ENCODE peak calls at places on chromosome 9, in nine cellular contexts. I, U, Z, L, X, V, Q, M and C are unnamed samples.

GRCh38 chr9:95189230-95190098 is 128.0 kb downstream of the FANCC start:
- DNase-seq in M (no peak), V (no peak), L (peak; percentile 70), Z (peak; percentile 91), I (peak; percentile 44), U (no peak), X (peak; percentile 57), Q (no peak), C (no peak)

GRCh38 chr9:136856078-136856474 is 3.9 kb downstream of the MAMDC4 start:
- DNase-seq in V (no peak), U (no peak), Q (no peak), X (no peak), M (no peak), I (no peak), L (no peak), Z (no peak), C (no peak)

GRCh38 chr9:75101004-75101601 is 12.8 kb downstream of the OSTF1 start:
- DNase-seq in M (no peak), V (no peak), I (no peak), L (no peak), Q (no peak), X (no peak), U (no peak), Z (no peak), C (no peak)

GRCh38 chr9:14731294-14731981 is 8.9 kb upstream of the CER1 start:
- DNase-seq in M (no peak), X (no peak), Q (no peak), I (no peak), U (no peak), Z (no peak), L (no peak), V (no peak), C (no peak)

GRCh38 chr9:69745716-69746538 is 13.9 kb downstream of the PTAR1 start:
- DNase-seq in L (no peak), M (no peak), Z (peak; percentile 47), I (peak; percentile 30), V (no peak), U (peak; percentile 53), Q (no peak), X (no peak), C (no peak)

GRCh38 chr9:6479959-6480358 is 67.0 kb downstream of the UHRF2 start:
- DNase-seq in X (no peak), M (no peak), Z (no peak), V (no peak), Q (no peak), U (no peak), I (no peak), L (no peak), C (no peak)

GRCh38 chr9:127970401-127971313 is 10.1 kb downstream of the EEIG1 start:
- DNase-seq in X (no peak), V (no peak), Q (peak; percentile 92), M (no peak), L (no peak), Z (no peak), I (no peak), U (no peak), C (no peak)

GRCh38 chr9:127035423-127035822 is 87.0 kb downstream of the ANGPTL2 start:
- DNase-seq in U (no peak), M (peak; percentile 49), Q (no peak), X (peak; percentile 55), I (no peak), Z (peak; percentile 17), V (no peak), L (peak; percentile 62), C (no peak)

GRCh38 chr9:137105814-137106661 is 8.5 kb downstream of the DPP7 start:
- DNase-seq in X (no peak), U (no peak), L (no peak), V (no peak), Q (no peak), Z (no peak), I (no peak), M (no peak), C (no peak)

GRCh38 chr9:82540175-82540574 is 522.8 kb downstream of the RASEF start:
- DNase-seq in V (no peak), L (no peak), Q (no peak), I (no peak), M (no peak), X (no peak), U (no peak), Z (no peak), C (no peak)

GRCh38 chr9:104776787-104777186 is 12.9 kb downstream of the NIPSNAP3B start:
- DNase-seq in M (no peak), L (no peak), I (no peak), Q (no peak), U (no peak), V (no peak), Z (peak; percentile 34), X (no peak), C (no peak)

GRCh38 chr9:78294290-78295176 is 2.4 kb upstream of the PSAT1 start:
- DNase-seq in U (no peak), V (no peak), I (peak; percentile 12), L (no peak), X (no peak), Z (no peak), M (no peak), Q (no peak), C (no peak)

GRCh38 chr9:122346478-122347347 is 24.1 kb upstream of the PTGS1 start:
- DNase-seq in Z (no peak), V (no peak), X (peak; percentile 73), M (no peak), I (no peak), U (no peak), L (peak; percentile 30), Q (no peak), C (no peak)

GRCh38 chr9:124311283-124311682 is 53.5 kb downstream of the NEK6 start:
- DNase-seq in U (no peak), L (no peak), X (no peak), V (no peak), Z (no peak), Q (no peak), M (no peak), I (no peak), C (no peak)

DNA sequence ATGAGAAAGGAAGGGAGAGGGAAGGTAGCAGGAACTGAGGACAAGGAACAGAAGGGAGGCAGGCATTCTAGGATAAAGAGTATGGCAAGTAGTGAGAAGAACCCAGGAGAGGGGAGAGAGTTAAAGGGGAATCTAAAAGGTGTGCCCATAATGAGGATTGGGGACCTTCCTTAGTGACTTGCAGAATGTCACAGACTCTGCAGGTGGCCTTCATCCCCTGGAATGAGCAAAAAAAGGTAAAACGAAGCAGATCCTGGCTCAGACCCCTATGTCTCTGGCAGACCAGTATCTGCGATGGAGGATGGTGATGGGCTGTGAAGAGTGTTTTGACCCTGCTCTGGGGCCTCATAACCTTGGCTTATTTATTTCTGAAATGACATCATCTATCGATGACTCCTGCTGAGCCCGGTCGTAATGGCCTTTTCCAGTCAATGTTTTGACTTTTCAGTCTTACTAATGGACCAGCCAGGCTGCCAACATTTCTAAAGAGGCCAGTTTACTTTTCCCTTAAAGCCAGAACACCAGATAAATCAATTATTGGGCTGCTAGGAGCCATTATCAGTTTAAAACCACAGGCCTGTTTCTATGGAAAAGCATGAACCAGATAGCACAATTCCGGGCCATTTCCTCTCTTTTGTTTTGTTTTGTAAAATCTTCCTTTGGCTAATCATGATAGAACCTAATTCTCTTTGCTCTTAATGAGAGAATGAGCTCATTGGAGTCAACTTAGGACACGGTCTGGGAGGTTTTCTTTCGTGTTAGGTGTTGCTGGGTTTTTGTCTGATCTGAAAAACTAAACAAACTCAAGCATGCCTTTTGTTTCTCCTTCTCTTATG is 3.1 kb downstream of the TMOD1 start:
- DNase-seq in U (no peak), V (no peak), Q (no peak), Z (peak; percentile 57), L (no peak), X (peak; percentile 9), I (no peak), M (no peak), C (no peak)
- TF ChIP-seq POLR2A in U (no peak), V (no peak), Q (no peak), Z (no peak), L (no peak), X (no peak), I (no peak), M (no peak), C (no peak)

GRCh38 chr9:37215456-37216229 is 95.3 kb downstream of the ZCCHC7 start:
- DNase-seq in V (no peak), Z (peak; percentile 55), X (no peak), L (no peak), I (no peak), Q (no peak), M (no peak), U (no peak), C (no peak)

GRCh38 chr9:37210737-37211523 is 90.6 kb downstream of the ZCCHC7 start:
- DNase-seq in V (no peak), L (no peak), Z (peak; percentile 7), X (no peak), Q (no peak), M (no peak), U (no peak), I (no peak), C (no peak)

GRCh38 chr9:37217141-37217540 is 96.8 kb downstream of the ZCCHC7 start:
- DNase-seq in Z (no peak), X (no peak), V (no peak), Q (no peak), M (no peak), U (no peak), I (no peak), L (no peak), C (no peak)

GRCh38 chr9:37209431-37210386 is 89.3 kb downstream of the ZCCHC7 start:
- DNase-seq in X (no peak), Q (no peak), M (no peak), U (peak; percentile 24), V (no peak), I (no peak), Z (no peak), L (no peak), C (no peak)

DNA sequence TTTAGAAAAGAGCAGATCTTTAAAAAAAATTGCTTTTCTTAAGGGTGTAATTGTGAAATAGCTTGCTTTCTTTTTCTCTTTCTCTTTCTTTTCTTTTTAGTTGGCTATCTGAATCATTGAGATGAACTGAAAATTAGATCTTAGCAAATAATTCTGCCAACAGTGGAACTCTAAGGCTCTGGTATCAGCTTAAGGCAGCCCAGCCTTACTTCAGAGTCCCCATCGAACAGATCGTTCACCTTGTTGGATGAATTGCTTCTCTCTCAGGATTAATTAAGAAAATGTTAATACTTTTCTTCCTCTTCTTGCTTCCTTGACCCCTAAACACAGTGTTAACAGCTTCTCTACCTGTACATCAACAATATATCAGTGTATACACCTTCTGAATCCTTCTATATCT is 92.1 kb downstream of the ZCCHC7 start:
- DNase-seq in X (no peak), M (no peak), U (no peak), I (no peak), Z (no peak), Q (no peak), V (no peak), L (no peak), C (no peak)
- TF ChIP-seq POLR2A in X (no peak), M (no peak), U (no peak), I (no peak), Z (no peak), Q (no peak), V (no peak), L (no peak), C (no peak)

GRCh38 chr9:117656007-117656406 is 48.2 kb upstream of the TLR4 start:
- DNase-seq in U (no peak), X (no peak), I (no peak), V (no peak), Z (no peak), M (no peak), Q (no peak), L (no peak), C (no peak)
- TF ChIP-seq POLR2A in U (no peak), X (no peak), I (no peak), V (no peak), Z (no peak), M (no peak), Q (no peak), L (no peak), C (no peak)

GRCh38 chr9:129558551-129559505 is 62.1 kb downstream of the C9orf50 start:
- DNase-seq in X (no peak), M (no peak), Q (no peak), L (no peak), U (peak; percentile 79), V (no peak), Z (no peak), I (no peak), C (no peak)
- TF ChIP-seq POLR2A in X (no peak), M (no peak), Q (no peak), L (no peak), U (no peak), V (peak; percentile 16), Z (no peak), I (no peak), C (no peak)